ENCODE peak calls at places on chromosomes 5 and 9, in nine cellular contexts. I is A172, W is adipocyte, T is A673, P is sciatic nerve, N is mesothelial cell of epicardium, V is neuronal stem cell, X is substantia nigra, Z is KBM-7. S is an unnamed sample.

GRCh38 chr9:127838375-127839078 is 15.9 kb downstream of the ENG start:
- DNase-seq in I (peak; percentile 99), P (peak; percentile 85), N (no peak), T (no peak), Z (no peak), V (no peak), W (peak; percentile 89), X (no peak), S (no peak)

GRCh38 chr9:20989923-20990341 is 41.5 kb downstream of the HACD4 start:
- DNase-seq in P (peak; percentile 67), X (peak; percentile 14), N (no peak), I (no peak), W (no peak), T (no peak), Z (peak; percentile 38), V (no peak), S (peak; percentile 72)

GRCh38 chr9:121073038-121073437 is 1.7 kb upstream of the CNTRL start:
- DNase-seq in X (no peak), V (no peak), Z (peak; percentile 65), N (no peak), P (peak; percentile 75), T (peak; percentile 91), W (peak; percentile 77), I (no peak), S (no peak)

GRCh38 chr9:105651806-105652205 is 10.5 kb upstream of the TAL2 start:
- DNase-seq in T (no peak), P (no peak), N (no peak), W (no peak), X (no peak), V (peak; percentile 51), I (no peak), Z (no peak), S (no peak)

GRCh38 chr5:159050408-159051091 is 49.2 kb downstream of the EBF1 start:
- DNase-seq in X (no peak), W (peak; percentile 56), Z (no peak), N (no peak), T (peak; percentile 66), P (peak; percentile 63), V (no peak), I (no peak), S (no peak)

GRCh38 chr5:142871056-142871879 is 101.1 kb downstream of the ARHGAP26 start:
- DNase-seq in V (no peak), T (no peak), I (no peak), Z (no peak), P (no peak), W (no peak), X (no peak), N (no peak), S (no peak)

GRCh38 chr5:135233477-135233876 is 165.6 kb downstream of the MACROH2A1 start:
- DNase-seq in P (peak; percentile 57), I (no peak), N (no peak), X (no peak), V (no peak), T (no peak), Z (no peak), W (no peak), S (no peak)

GRCh38 chr5:92222449-92222848 is 839.3 kb upstream of the ARRDC3 start:
- DNase-seq in X (no peak), I (peak; percentile 4), N (no peak), Z (no peak), W (peak; percentile 22), P (no peak), T (peak; percentile 3), V (no peak), S (no peak)

GRCh38 chr5:88691945-88692868 is 190.8 kb downstream of the MEF2C start:
- DNase-seq in Z (no peak), N (no peak), X (no peak), V (no peak), I (no peak), T (no peak), W (peak; percentile 30), P (no peak), S (peak; percentile 36)

GRCh38 chr5:43044181-43044914 is 4.2 kb upstream of the ANXA2R start:
- DNase-seq in T (no peak), Z (no peak), V (no peak), P (no peak), N (no peak), I (peak; percentile 55), X (no peak), W (peak; percentile 80), S (no peak)

GRCh38 chr9:12640866-12641636 is 52.1 kb upstream of the TYRP1 start:
- DNase-seq in V (no peak), I (no peak), N (no peak), P (no peak), Z (no peak), T (no peak), W (no peak), X (no peak), S (no peak)

GRCh38 chr5:463952-464351 is 21.0 kb downstream of the EXOC3 start:
- DNase-seq in W (no peak), T (no peak), Z (peak; percentile 54), P (no peak), N (no peak), X (no peak), I (no peak), V (no peak), S (no peak)

GRCh38 chr5:79062431-79062830 is 7.0 kb downstream of the DMGDH start:
- DNase-seq in N (no peak), X (no peak), P (no peak), Z (no peak), T (no peak), I (no peak), W (no peak), V (no peak), S (no peak)

GRCh38 chr9:132673355-132673754 is 3.1 kb downstream of the GTF3C4 start:
- DNase-seq in I (peak; percentile 35), P (no peak), N (no peak), T (peak; percentile 76), Z (peak; percentile 41), W (peak; percentile 77), V (no peak), X (no peak), S (no peak)

GRCh38 chr5:25669645-25670401 is 1025.0 kb upstream of the CDH10 start:
- DNase-seq in Z (no peak), I (no peak), V (no peak), P (no peak), X (no peak), N (no peak), W (no peak), T (no peak), S (no peak)

GRCh38 chr9:96069821-96070220 is 194.3 kb downstream of the ERCC6L2 start:
- DNase-seq in X (no peak), Z (no peak), N (no peak), T (no peak), P (no peak), I (no peak), V (no peak), W (no peak), S (no peak)

GRCh38 chr5:43676083-43676840 is 73.3 kb downstream of the NNT start:
- DNase-seq in I (peak; percentile 41), X (no peak), W (no peak), T (no peak), V (no peak), Z (no peak), N (no peak), P (no peak), S (no peak)

GRCh38 chr5:180216646-180217171 is 7.7 kb upstream of the RASGEF1C start:
- DNase-seq in I (no peak), N (no peak), T (no peak), W (no peak), V (no peak), X (no peak), Z (no peak), P (no peak), S (no peak)

GRCh38 chr5:64722588-64722987 is 32.3 kb downstream of the SHISAL2B start:
- DNase-seq in V (no peak), W (no peak), I (no peak), T (no peak), X (no peak), P (no peak), Z (no peak), N (no peak), S (no peak)

GRCh38 chr9:88583901-88584596 is 49.1 kb downstream of the NXNL2 start:
- DNase-seq in P (no peak), W (peak; percentile 62), X (no peak), Z (peak; percentile 42), N (no peak), V (no peak), T (peak; percentile 98), I (peak; percentile 71), S (no peak)

GRCh38 chr9:81535542-81536241 is 153.7 kb downstream of the TLE1 start:
- DNase-seq in V (peak; percentile 65), Z (no peak), T (peak; percentile 9), P (no peak), N (no peak), I (peak; percentile 9), X (no peak), W (no peak), S (no peak)

GRCh38 chr9:104177003-104177611 is 83.0 kb downstream of the SMC2 start:
- DNase-seq in V (no peak), N (no peak), P (no peak), Z (peak; percentile 10), W (peak; percentile 25), I (peak; percentile 32), X (no peak), T (peak; percentile 7), S (no peak)

GRCh38 chr5:160020969-160021368 is 12.0 kb downstream of the TTC1 start:
- DNase-seq in N (no peak), T (no peak), I (no peak), X (no peak), W (no peak), P (no peak), Z (no peak), V (no peak), S (no peak)

GRCh38 chr5:155049569-155050383 is 36.2 kb downstream of the KIF4B start:
- DNase-seq in I (no peak), V (no peak), Z (peak; percentile 16), X (no peak), N (no peak), P (no peak), T (peak; percentile 89), W (peak; percentile 5), S (no peak)

GRCh38 chr5:1911773-1912235 is 29.1 kb upstream of the IRX4 start:
- DNase-seq in P (no peak), Z (no peak), W (no peak), T (no peak), X (no peak), I (no peak), V (no peak), N (peak; percentile 11), S (no peak)

GRCh38 chr5:114898602-114899001 is 271.1 kb downstream of the TRIM36 start:
- DNase-seq in W (no peak), V (no peak), N (no peak), X (no peak), I (no peak), T (peak; percentile 16), P (no peak), Z (peak; percentile 58), S (no peak)

GRCh38 chr5:23483090-23483489 is 24.3 kb upstream of the PRDM9 start:
- DNase-seq in Z (no peak), X (no peak), W (no peak), I (no peak), P (no peak), T (no peak), V (no peak), N (no peak), S (no peak)

GRCh38 chr5:1078851-1079250 is 33.0 kb downstream of the SLC12A7 start:
- DNase-seq in P (no peak), N (no peak), X (no peak), T (no peak), I (no peak), Z (no peak), W (no peak), V (no peak), S (no peak)

GRCh38 chr5:178496661-178497060 is 93.5 kb downstream of the COL23A1 start:
- DNase-seq in N (no peak), Z (peak; percentile 7), V (no peak), W (no peak), I (no peak), X (no peak), T (peak; percentile 33), P (no peak), S (no peak)

GRCh38 chr5:147453901-147454814 is 55.7 kb downstream of the DPYSL3 start:
- DNase-seq in Z (peak; percentile 84), X (peak; percentile 79), P (peak; percentile 96), N (peak; percentile 92), I (peak; percentile 88), W (peak; percentile 99), V (peak; percentile 95), T (peak; percentile 94), S (peak; percentile 73)

GRCh38 chr9:135077497-135078200 is 9.8 kb upstream of the OLFM1 start:
- DNase-seq in X (no peak), W (peak; percentile 34), V (no peak), P (peak; percentile 67), Z (no peak), T (peak; percentile 58), N (peak; percentile 44), I (peak; percentile 71), S (no peak)